ENCODE peak calls at places on chromosome 22, in seven cellular contexts. K is GM06990; F is cardiac muscle cell; D is GM23248; R is mesendoderm; W is effector memory CD4-positive, alpha-beta T cell; B is psoas muscle. T is an unnamed sample. For H3K36me3, the result is how much of the 10 kb centered on the place peaks cover.

GRCh38 chr22:39478461-39478860 is 21.6 kb downstream of the MGAT3 start:
- DNase-seq in W (no peak), K (no peak), B (no peak), R (no peak), D (peak), F (no peak), T (no peak)

GRCh38 chr22:49829044-49829719 is 1.5 kb upstream of the BRD1 start:
- DNase-seq in W (no peak), D (no peak), B (no peak), K (no peak), R (no peak), F (no peak), T (no peak)

GRCh38 chr22:31861226-31861840 is 83.0 kb upstream of the YWHAH start:
- DNase-seq in K (no peak), W (no peak), F (no peak), B (no peak), R (no peak), D (peak), T (no peak)

GRCh38 chr22:42231929-42232328 is 38.5 kb downstream of the TCF20 start:
- DNase-seq in W (no peak), D (no peak), B (no peak), F (no peak), K (no peak), R (no peak), T (no peak)

GRCh38 chr22:49503896-49504521 is 323.7 kb downstream of the BRD1 start:
- DNase-seq in W (no peak), B (no peak), K (peak), F (no peak), D (no peak), R (no peak), T (no peak)

GRCh38 chr22:44389926-44390925 is 77.5 kb upstream of the SHISAL1 start:
- DNase-seq in W (no peak), K (no peak), R (no peak), F (no peak), D (no peak), B (peak), T (no peak)

GRCh38 chr22:49968313-49968830 is 7.8 kb downstream of the PIM3 start:
- DNase-seq in W (no peak), R (no peak), D (no peak), K (peak), B (peak), F (no peak), T (peak)

GRCh38 chr22:44814266-44815098 is 62.1 kb downstream of the ARHGAP8 start:
- DNase-seq in R (no peak), B (no peak), W (no peak), K (no peak), F (no peak), D (no peak), T (no peak)

GRCh38 chr22:50297510-50298265 is 9.8 kb downstream of the PLXNB2 start:
- DNase-seq in B (no peak), R (no peak), F (no peak), W (no peak), K (no peak), D (no peak), T (no peak)

GRCh38 chr22:40453676-40454075 is 83.3 kb downstream of the SGSM3 start:
- DNase-seq in K (no peak), D (no peak), F (peak), W (no peak), B (no peak), R (no peak), T (no peak)

GRCh38 chr22:23282089-23282501 is 101.8 kb downstream of the BCR start:
- DNase-seq in F (peak), K (no peak), D (peak), R (no peak), W (no peak), B (peak), T (peak)

GRCh38 chr22:45876136-45877035 is 100.6 kb downstream of the WNT7B start:
- DNase-seq in D (no peak), B (no peak), F (no peak), K (no peak), R (no peak), W (no peak), T (peak)

GRCh38 chr22:26722159-26722558 is 64.8 kb downstream of the MIAT start:
- DNase-seq in K (no peak), W (no peak), F (peak), D (peak), R (no peak), B (no peak), T (no peak)

GRCh38 chr22:40635008-40635939 is 1.2 kb downstream of the MRTFA start:
- DNase-seq in F (peak), W (no peak), D (peak), B (peak), R (no peak), K (no peak), T (no peak)

GRCh38 chr22:29524440-29525191 is 28.9 kb downstream of the THOC5 start:
- DNase-seq in B (no peak), K (no peak), F (peak), R (peak), D (peak), W (no peak), T (no peak)

GRCh38 chr22:30308518-30309230 is 18.1 kb downstream of the TBC1D10A start:
- DNase-seq in R (no peak), F (no peak), D (peak), B (no peak), K (peak), W (no peak), T (no peak)

GRCh38 chr22:50326959-50327710 is at the start of gene DENND6B:
- DNase-seq in R (peak), F (peak), K (peak), B (peak), D (peak), W (peak), T (peak)

GRCh38 chr22:20160041-20160440 is 9.2 kb upstream of the CCDC188 start:
- DNase-seq in K (no peak), B (no peak), F (no peak), D (no peak), R (no peak), W (no peak), T (no peak)
- H3K36me3 ChIP-seq in K (under half), B (under half), F (under half), D (under half), R (under half), W (under half), T (under half)

DNA sequence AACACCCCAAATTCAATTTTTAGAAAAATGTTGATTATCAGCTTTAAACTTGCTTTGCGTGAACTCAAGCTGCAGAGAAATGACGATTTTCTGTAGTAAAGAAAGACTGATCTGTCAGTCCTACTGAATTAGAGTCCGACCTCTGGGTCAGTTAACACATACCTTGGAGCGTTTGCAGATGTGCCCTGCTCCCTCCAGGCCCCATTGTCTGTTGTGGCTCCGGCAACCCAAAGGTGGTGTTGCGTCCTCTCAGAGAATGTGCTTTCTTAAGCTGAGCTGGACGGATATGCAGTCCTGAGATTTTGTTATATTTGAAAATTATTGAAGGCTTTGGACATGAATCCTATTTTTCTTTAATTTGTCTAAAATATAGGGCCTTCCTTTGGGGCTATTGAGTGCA is 31.5 kb upstream of the MYO18B start:
- DNase-seq in F (no peak), B (no peak), W (no peak), R (no peak), D (no peak), K (no peak), T (no peak)
- H3K36me3 ChIP-seq in F (under half), B (under half), W (under half), R (under half), D (under half), K (under half), T (under half)

GRCh38 chr22:24413271-24413670 is 14.1 kb upstream of the ADORA2A start:
- DNase-seq in R (no peak), D (no peak), W (no peak), B (no peak), K (no peak), F (no peak), T (no peak)
- H3K36me3 ChIP-seq in R (under half), D (under half), W (under half), B (under half), K (under half), F (under half), T (under half)

GRCh38 chr22:36315325-36315724 is 62.4 kb downstream of the APOL1 start:
- DNase-seq in R (no peak), F (no peak), K (no peak), W (no peak), B (no peak), D (no peak), T (no peak)
- H3K36me3 ChIP-seq in R (under half), F (half or more), K (half or more), W (half or more), B (under half), D (half or more), T (under half)

DNA sequence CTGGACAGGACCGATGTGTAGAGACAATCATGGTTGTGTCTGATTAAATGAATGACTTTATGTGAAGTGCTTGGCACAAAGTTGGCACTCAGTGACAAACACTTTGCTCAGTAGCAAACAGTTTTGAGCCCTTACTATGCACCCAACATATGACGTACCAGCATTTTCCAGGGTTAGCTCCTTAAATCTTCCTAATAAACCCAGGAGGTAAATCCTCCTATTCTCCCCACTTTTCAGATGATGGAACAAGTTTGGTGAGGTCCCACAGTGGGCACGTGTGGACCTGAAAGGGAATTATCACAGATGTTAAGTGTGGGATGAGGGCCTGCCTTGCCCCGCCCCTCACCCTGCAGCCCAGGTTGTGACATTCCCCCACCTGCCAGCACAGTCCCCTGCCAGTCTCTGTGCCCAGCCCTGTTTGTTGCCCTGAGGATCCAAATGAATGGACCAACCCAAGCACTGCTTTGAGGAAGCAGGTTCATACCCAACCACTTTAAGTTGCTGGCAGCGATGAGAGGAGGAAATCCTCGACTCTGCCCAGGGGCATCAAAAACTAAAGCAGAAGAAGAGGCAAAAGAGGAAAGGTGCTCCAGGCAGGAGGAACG is 6.6 kb upstream of the CARD10 start:
- DNase-seq in D (no peak), R (no peak), W (no peak), B (no peak), F (no peak), K (no peak), T (no peak)
- H3K36me3 ChIP-seq in D (under half), R (under half), W (under half), B (under half), F (under half), K (under half), T (under half)

DNA sequence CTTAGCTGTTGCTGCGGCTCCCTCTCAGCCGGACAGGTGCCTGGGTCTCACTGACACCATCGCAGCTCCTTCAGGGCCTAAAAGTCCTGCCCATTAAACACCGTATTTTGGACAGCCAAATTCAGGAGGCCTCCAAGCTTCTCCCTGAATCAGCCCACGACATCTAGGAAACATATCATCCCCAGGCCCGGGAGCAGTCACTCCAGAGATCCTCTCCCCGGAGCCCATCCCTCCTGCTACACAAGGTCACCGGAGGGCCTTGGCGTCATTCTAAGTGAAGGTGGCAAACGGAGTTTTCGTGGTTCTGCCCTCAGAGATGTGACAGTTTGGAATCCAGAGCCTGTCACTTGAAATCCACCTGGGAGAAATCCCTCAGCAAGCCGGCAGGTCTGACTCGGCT is 232.5 kb downstream of the TBC1D22A start:
- DNase-seq in R (no peak), K (no peak), W (no peak), B (no peak), D (no peak), F (no peak), T (no peak)
- H3K36me3 ChIP-seq in R (under half), K (under half), W (under half), B (under half), D (under half), F (under half), T (under half)

T was measured in breast epithelium.